ENCODE peak calls at places on chromosomes 2 and 18, in eight cellular contexts. R is prostate gland, V is ovary, P is IMR-90, E is endothelial cell of umbilical vein, K is H54, I is heart left ventricle, B is breast epithelium. D is an unnamed sample.

GRCh38 chr2:128602038-128602698 is 283.5 kb upstream of the HS6ST1 start:
- DNase-seq in E (no peak), B (no peak), K (no peak), I (no peak), R (no peak), P (no peak), V (peak), D (no peak)

GRCh38 chr2:130251865-130252620 is 53.8 kb upstream of the TUBA3E start:
- DNase-seq in B (no peak), R (no peak), K (no peak), V (no peak), P (no peak), I (no peak), E (no peak), D (no peak)

GRCh38 chr18:21052385-21052784 is 59.2 kb downstream of the ROCK1 start:
- DNase-seq in I (no peak), B (no peak), K (no peak), P (no peak), R (no peak), V (no peak), E (no peak), D (no peak)

GRCh38 chr2:20182241-20182931 is 42.5 kb downstream of the SDC1 start:
- DNase-seq in V (no peak), B (peak), E (no peak), P (peak), I (no peak), K (peak), R (peak), D (no peak)

GRCh38 chr2:124836415-124836814 is 811.3 kb downstream of the CNTNAP5 start:
- DNase-seq in B (no peak), K (no peak), P (peak), E (no peak), V (no peak), R (no peak), I (no peak), D (no peak)

GRCh38 chr2:179264238-179265081 is at the start of gene SESTD1:
- DNase-seq in B (peak), E (peak), K (peak), V (peak), P (peak), I (peak), R (peak), D (peak)

GRCh38 chr2:221571108-221571390 is 1.1 kb downstream of the EPHA4 start:
- DNase-seq in P (peak), I (no peak), R (no peak), E (peak), K (peak), V (peak), B (no peak), D (peak)

GRCh38 chr18:38362286-38362792 is 796.7 kb upstream of the CELF4 start:
- DNase-seq in V (no peak), P (no peak), B (no peak), R (no peak), I (no peak), K (no peak), E (no peak), D (no peak)

GRCh38 chr2:183898641-183899040 is 699.7 kb upstream of the ZNF804A start:
- DNase-seq in B (no peak), R (no peak), I (no peak), P (no peak), K (no peak), E (no peak), V (no peak), D (no peak)

GRCh38 chr2:239307221-239307569 is 93.6 kb downstream of the HDAC4 start:
- DNase-seq in P (no peak), R (no peak), V (no peak), K (no peak), E (no peak), B (peak), I (no peak), D (no peak)

GRCh38 chr2:152432206-152432653 is 97.3 kb downstream of the FMNL2 start:
- DNase-seq in R (no peak), E (no peak), B (no peak), P (peak), K (no peak), V (no peak), I (peak), D (no peak)

GRCh38 chr2:56030062-56030461 is 106.5 kb upstream of the EFEMP1 start:
- DNase-seq in V (no peak), R (no peak), B (no peak), I (no peak), E (no peak), K (no peak), P (no peak), D (no peak)

GRCh38 chr2:216001612-216002215 is 11.6 kb downstream of the MREG start:
- DNase-seq in E (no peak), K (no peak), V (no peak), P (no peak), I (no peak), R (no peak), B (no peak), D (peak)

GRCh38 chr2:75292826-75293225 is 93.5 kb upstream of the TACR1 start:
- DNase-seq in I (no peak), R (no peak), V (no peak), E (peak), B (no peak), K (no peak), P (peak), D (no peak)

GRCh38 chr2:233178994-233179847 is 72.3 kb upstream of the ATG16L1 start:
- DNase-seq in B (no peak), V (no peak), K (no peak), P (no peak), E (no peak), I (peak), R (no peak), D (no peak)

GRCh38 chr2:162153608-162154224 is 1.7 kb upstream of the GCG start:
- DNase-seq in K (no peak), B (no peak), P (peak), R (no peak), V (no peak), I (no peak), E (peak), D (peak)

GRCh38 chr18:63570721-63571120 is 16.4 kb upstream of the SERPINB13 start:
- DNase-seq in E (no peak), V (no peak), P (no peak), I (no peak), B (no peak), K (no peak), R (no peak), D (no peak)

GRCh38 chr18:9494778-9495302 is 19.5 kb downstream of the RALBP1 start:
- DNase-seq in B (no peak), E (no peak), K (no peak), V (no peak), I (no peak), R (no peak), P (peak), D (no peak)

GRCh38 chr2:29174937-29175336 is 59.7 kb downstream of the CLIP4 start:
- DNase-seq in R (no peak), V (no peak), B (no peak), I (no peak), K (no peak), E (no peak), P (no peak), D (no peak)

GRCh38 chr2:128375454-128375853 is 56.8 kb upstream of the HS6ST1 start:
- DNase-seq in K (no peak), B (peak), V (no peak), I (no peak), P (no peak), E (no peak), R (peak), D (no peak)

GRCh38 chr2:31287681-31288080 is 53.7 kb downstream of the EHD3 start:
- DNase-seq in E (peak), V (no peak), R (no peak), K (no peak), P (peak), B (no peak), I (no peak), D (no peak)

GRCh38 chr18:50401334-50401733 is 26.5 kb downstream of the SKA1 start:
- DNase-seq in B (no peak), K (no peak), V (no peak), R (no peak), P (no peak), I (no peak), E (no peak), D (no peak)

GRCh38 chr2:10079192-10079930 is 850 bp downstream of the CYS1 start:
- DNase-seq in B (no peak), I (no peak), K (peak), R (peak), E (no peak), P (peak), V (peak), D (no peak)

GRCh38 chr2:37672104-37672869 is 845 bp upstream of the CDC42EP3 start:
- DNase-seq in I (peak), P (peak), V (peak), R (peak), B (peak), E (peak), K (peak), D (peak)
- TF ChIP-seq POLR2A in I (peak), P (no peak), V (no peak), R (peak), B (no peak), E (no peak), K (peak), D (no peak)

GRCh38 chr2:105889046-105889445 is 144.3 kb downstream of the NCK2 start:
- DNase-seq in K (no peak), B (no peak), V (no peak), I (no peak), P (no peak), E (no peak), R (no peak), D (no peak)
- TF ChIP-seq POLR2A in K (no peak), B (no peak), V (no peak), I (no peak), P (no peak), E (no peak), R (no peak), D (no peak)

GRCh38 chr2:96485751-96486643 is 19.2 kb downstream of the NEURL3 start:
- DNase-seq in I (peak), V (peak), E (peak), K (peak), P (peak), R (peak), B (peak), D (peak)
- TF ChIP-seq POLR2A in I (peak), V (no peak), E (peak), K (peak), P (no peak), R (peak), B (no peak), D (peak)

GRCh38 chr2:204003276-204003985 is 66.9 kb downstream of the ICOS start:
- DNase-seq in E (no peak), V (no peak), R (no peak), B (no peak), K (no peak), I (no peak), P (no peak), D (no peak)

GRCh38 chr2:204004912-204005311 is 68.3 kb downstream of the ICOS start:
- DNase-seq in K (no peak), B (no peak), V (no peak), P (no peak), I (no peak), R (no peak), E (no peak), D (no peak)

GRCh38 chr2:204008352-204008751 is 71.8 kb downstream of the ICOS start:
- DNase-seq in K (no peak), I (no peak), V (no peak), E (no peak), P (no peak), B (no peak), R (no peak), D (no peak)

GRCh38 chr2:204010611-204011560 is 74.3 kb downstream of the ICOS start:
- DNase-seq in V (no peak), P (no peak), I (no peak), K (no peak), B (no peak), R (no peak), E (no peak), D (no peak)

GRCh38 chr2:204005940-204006721 is 69.6 kb downstream of the ICOS start:
- DNase-seq in I (no peak), R (no peak), K (no peak), B (no peak), V (no peak), E (no peak), P (no peak), D (no peak)
- TF ChIP-seq POLR2A in I (no peak), R (no peak), K (no peak), B (no peak), V (no peak), E (no peak), P (no peak), D (no peak)

GRCh38 chr2:175620035-175620434 is 382.0 kb downstream of the LNPK start:
- DNase-seq in V (no peak), K (no peak), I (no peak), R (no peak), E (no peak), P (no peak), B (no peak), D (no peak)
- TF ChIP-seq POLR2A in V (no peak), K (no peak), I (no peak), R (no peak), E (no peak), P (no peak), B (no peak), D (no peak)

GRCh38 chr2:218332288-218332687 is 24.4 kb upstream of the CATIP start:
- DNase-seq in I (no peak), R (no peak), K (no peak), P (no peak), E (no peak), B (no peak), V (no peak), D (peak)

GRCh38 chr2:218329027-218329825 is 27.4 kb upstream of the CATIP start:
- DNase-seq in K (no peak), V (no peak), R (no peak), P (no peak), I (no peak), E (no peak), B (no peak), D (no peak)

GRCh38 chr2:218334531-218334930 is 22.1 kb upstream of the CATIP start:
- DNase-seq in I (no peak), P (no peak), E (no peak), K (no peak), B (no peak), V (no peak), R (no peak), D (no peak)

GRCh38 chr2:218329826-218330651 is 26.6 kb upstream of the CATIP start:
- DNase-seq in P (no peak), K (no peak), E (no peak), B (no peak), I (no peak), R (no peak), V (no peak), D (no peak)

GRCh38 chr2:218332920-218333645 is 23.6 kb upstream of the CATIP start:
- DNase-seq in V (no peak), E (no peak), R (no peak), B (no peak), K (no peak), P (no peak), I (peak), D (peak)
- TF ChIP-seq POLR2A in V (no peak), E (no peak), R (no peak), B (no peak), K (no peak), P (no peak), I (no peak), D (peak)

GRCh38 chr18:24015897-24016631 is 1.5 kb downstream of the TTC39C start:
- DNase-seq in B (no peak), R (no peak), P (no peak), I (no peak), V (no peak), K (no peak), E (no peak), D (no peak)
- TF ChIP-seq POLR2A in B (no peak), R (no peak), P (no peak), I (no peak), V (no peak), K (no peak), E (no peak), D (no peak)